ENCODE peak calls at places on chromosomes 5 and 9, in ten cellular contexts. C is WTC11; K is NCI-H2107; X is stimulated activated CD8-positive, alpha-beta memory T cell treated with anti-CD3 and anti-CD28 coated beads, Interleukin-4, amount 100 ng/mL, for 4 hours; T is fibroblast of mammary gland; P is GM23338; F is mammary epithelial cell; O is posterior cingulate gyrus; N is glutamatergic neuron; V is naive thymus-derived CD4-positive, alpha-beta T cell. M is an unnamed sample.
A peak's percentile ranks its signal among the peaks of the same experiment; 100 is the strongest.

GRCh38 chr9:131739988-131740648 is at the start of gene RAPGEF1:
- DNase-seq in C (peak; percentile 74), K (peak; percentile 56), X (peak; percentile 59), T (no peak), P (peak; percentile 77), F (no peak), O (peak; percentile 65), N (peak; percentile 88), V (peak; percentile 84), M (peak; percentile 84)

GRCh38 chr5:148972958-148973357 is 89.9 kb downstream of the SH3TC2 start:
- DNase-seq in C (no peak), K (no peak), X (no peak), T (peak; percentile 88), P (no peak), F (peak; percentile 54), O (no peak), N (no peak), V (no peak), M (no peak)

GRCh38 chr5:32645246-32645645 is 59.9 kb downstream of the SUB1 start:
- DNase-seq in C (no peak), K (no peak), X (no peak), T (peak; percentile 28), P (peak; percentile 4), F (no peak), O (no peak), N (no peak), V (no peak), M (no peak)

GRCh38 chr5:123813937-123814624 is 302.1 kb downstream of the CSNK1G3 start:
- DNase-seq in C (no peak), K (no peak), X (no peak), T (peak; percentile 15), P (no peak), F (peak; percentile 16), O (no peak), N (no peak), V (no peak), M (no peak)

GRCh38 chr5:77423022-77423750 is 68.9 kb downstream of the WDR41 start:
- DNase-seq in C (no peak), K (no peak), X (no peak), T (peak; percentile 40), P (no peak), F (no peak), O (no peak), N (no peak), V (no peak), M (no peak)

GRCh38 chr9:2749485-2749884 is 32.2 kb downstream of the KCNV2 start:
- DNase-seq in C (no peak), K (no peak), X (no peak), T (no peak), P (no peak), F (no peak), O (no peak), N (no peak), V (no peak), M (no peak)

GRCh38 chr5:40871177-40871576 is 30.0 kb downstream of the CARD6 start:
- DNase-seq in C (no peak), K (no peak), X (no peak), T (peak; percentile 16), P (peak; percentile 36), F (peak; percentile 23), O (no peak), N (no peak), V (no peak), M (no peak)

GRCh38 chr9:114123031-114123977 is 24.2 kb upstream of the KIF12 start:
- DNase-seq in C (no peak), K (no peak), X (no peak), T (no peak), P (no peak), F (no peak), O (no peak), N (no peak), V (no peak), M (no peak)

M was measured in neural progenitor cell.